ENCODE peak calls at places on chromosome 9, in five cellular contexts. A is GM10248, O is astrocyte of the spinal cord, H is type B pancreatic cell, P is BJ. F is an unnamed sample.

GRCh38 chr9:130017035-130017909 is 25.7 kb downstream of the FNBP1 start:
- DNase-seq in H (no peak), P (no peak), O (no peak), A (no peak), F (no peak)

GRCh38 chr9:114697951-114698351 is 16.0 kb upstream of the TEX48 start:
- DNase-seq in O (no peak), A (peak; percentile 39), H (no peak), P (no peak), F (no peak)

GRCh38 chr9:91764661-91765060 is 185.4 kb downstream of the ROR2 start:
- DNase-seq in O (no peak), P (no peak), H (no peak), A (no peak), F (no peak)

GRCh38 chr9:111743275-111743674 is 51.5 kb downstream of the SHOC1 start:
- DNase-seq in H (no peak), O (peak; percentile 61), P (no peak), A (no peak), F (no peak)

GRCh38 chr9:121979736-121980135 is 113.4 kb downstream of the TTLL11 start:
- DNase-seq in P (no peak), A (no peak), H (no peak), O (no peak), F (no peak)

GRCh38 chr9:87379300-87379699 is 118.4 kb upstream of the DAPK1 start:
- DNase-seq in A (no peak), P (no peak), O (no peak), H (no peak), F (no peak)

GRCh38 chr9:21708225-21708624 is 94.2 kb upstream of the MTAP start:
- DNase-seq in O (no peak), P (no peak), A (no peak), H (no peak), F (no peak)

GRCh38 chr9:35658144-35658893 is at the start of gene CCDC107:
- DNase-seq in A (peak; percentile 97), P (no peak), O (peak; percentile 88), H (peak; percentile 92), F (peak; percentile 85)

GRCh38 chr9:120481248-120481647 is 98.7 kb downstream of the CDK5RAP2 start:
- DNase-seq in H (no peak), O (no peak), P (no peak), A (no peak), F (no peak)

GRCh38 chr9:34991833-34992375 is 2.4 kb downstream of the DNAJB5 start:
- DNase-seq in O (peak; percentile 24), H (no peak), A (no peak), P (no peak), F (peak; percentile 27)

GRCh38 chr9:93321220-93321610 is 130.3 kb upstream of the FAM120A start:
- DNase-seq in H (no peak), O (no peak), A (no peak), P (no peak), F (no peak)

GRCh38 chr9:21519855-21520434 is 37.8 kb upstream of the IFNE start:
- DNase-seq in P (no peak), H (no peak), A (no peak), O (no peak), F (no peak)

GRCh38 chr9:120876842-120877240 is at the start of gene PHF19:
- DNase-seq in H (no peak), P (no peak), A (peak; percentile 57), O (peak; percentile 39), F (no peak)

GRCh38 chr9:6827370-6827949 is 69.7 kb downstream of the KDM4C start:
- DNase-seq in P (no peak), O (peak; percentile 60), A (peak; percentile 53), H (no peak), F (peak; percentile 45)

GRCh38 chr9:37944671-37945481 is 40.9 kb upstream of the SLC25A51 start:
- DNase-seq in O (peak; percentile 37), H (no peak), A (no peak), P (no peak), F (no peak)

GRCh38 chr9:121699271-121700164 is 48.1 kb downstream of the DAB2IP start:
- DNase-seq in A (peak; percentile 52), P (no peak), O (peak; percentile 52), H (no peak), F (peak; percentile 30)

GRCh38 chr9:36995927-36996471 is 38.1 kb downstream of the PAX5 start:
- DNase-seq in A (peak; percentile 68), H (no peak), O (peak; percentile 53), P (no peak), F (peak; percentile 54)

GRCh38 chr9:113505963-113506624 is 42.6 kb downstream of the RGS3 start:
- DNase-seq in P (no peak), H (no peak), A (no peak), O (no peak), F (no peak)

GRCh38 chr9:126989847-126990821 is 75.6 kb downstream of the RALGPS1 start:
- DNase-seq in H (no peak), O (peak; percentile 30), P (no peak), A (no peak), F (no peak)

GRCh38 chr9:132002827-132003704 is 76.6 kb downstream of the MED27 start:
- DNase-seq in O (peak; percentile 25), A (no peak), P (no peak), H (no peak), F (no peak)

GRCh38 chr9:70046274-70047070 is 2.8 kb downstream of the MAMDC2 start:
- DNase-seq in O (no peak), A (no peak), P (no peak), H (no peak), F (no peak)

GRCh38 chr9:89364664-89365531 is 46.6 kb downstream of the SECISBP2 start:
- DNase-seq in P (no peak), A (no peak), H (no peak), O (no peak), F (no peak)

GRCh38 chr9:8718121-8718725 is 918.6 kb upstream of the DMAC1 start:
- DNase-seq in P (no peak), A (no peak), H (no peak), O (peak; percentile 86), F (no peak)

GRCh38 chr9:5953743-5954707 is 61.4 kb downstream of the RANBP6 start:
- DNase-seq in A (no peak), O (no peak), P (no peak), H (no peak), F (no peak)

DNA sequence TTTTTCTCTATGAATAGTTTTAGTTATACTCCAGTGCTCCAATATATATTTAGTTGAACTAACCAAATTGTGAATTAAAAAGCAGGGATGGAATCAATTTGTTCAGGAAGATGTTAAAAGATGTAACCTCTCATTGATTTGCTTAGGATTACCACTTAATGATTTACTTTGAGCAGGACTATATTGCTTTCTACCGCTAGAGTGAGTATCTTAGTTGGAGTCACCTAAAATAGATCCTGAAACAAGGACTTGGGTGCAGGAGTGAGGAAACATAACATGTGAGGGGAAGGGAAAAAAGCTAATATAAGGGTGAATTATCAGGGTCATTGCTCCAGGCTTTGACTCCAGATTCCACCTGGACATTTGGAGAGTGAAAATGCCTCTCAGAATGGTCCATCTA is 2277.4 kb upstream of the C9orf72 start:
- DNase-seq in O (no peak), H (no peak), P (no peak), A (no peak), F (no peak)
- TF ChIP-seq CTCF in O (no peak), H (no peak), P (no peak), A (no peak), F (peak; percentile 11)

GRCh38 chr9:1050125-1050895 is at the start of gene DMRT2:
- DNase-seq in A (peak; percentile 64), P (no peak), O (peak; percentile 48), H (peak; percentile 93), F (peak; percentile 83)
- TF ChIP-seq CTCF in A (no peak), P (no peak), O (no peak), H (no peak), F (peak; percentile 16)

GRCh38 chr9:20269620-20270019 is 352.7 kb downstream of the MLLT3 start:
- DNase-seq in H (no peak), O (no peak), P (no peak), A (no peak), F (no peak)

GRCh38 chr9:20270176-20270575 is 352.1 kb downstream of the MLLT3 start:
- DNase-seq in P (no peak), O (no peak), A (no peak), H (no peak), F (no peak)

GRCh38 chr9:20276762-20277161 is 345.5 kb downstream of the MLLT3 start:
- DNase-seq in H (no peak), O (no peak), A (no peak), P (no peak), F (no peak)

GRCh38 chr9:20271107-20271506 is 351.2 kb downstream of the MLLT3 start:
- DNase-seq in P (no peak), H (no peak), O (no peak), A (no peak), F (no peak)

GRCh38 chr9:20271723-20272122 is 350.6 kb downstream of the MLLT3 start:
- DNase-seq in P (no peak), O (no peak), A (no peak), H (no peak), F (no peak)
- TF ChIP-seq CTCF in P (peak; percentile 12), O (no peak), A (no peak), H (peak; percentile 18), F (no peak)

GRCh38 chr9:109908459-109909390 is 128.7 kb downstream of the PALM2AKAP2 start:
- DNase-seq in O (peak; percentile 19), A (no peak), P (no peak), H (no peak), F (no peak)
- TF ChIP-seq CTCF in O (no peak), A (no peak), P (no peak), H (no peak), F (no peak)

GRCh38 chr9:18060304-18060934 is 413.5 kb upstream of the ADAMTSL1 start:
- DNase-seq in O (no peak), H (no peak), P (no peak), A (no peak), F (no peak)
- TF ChIP-seq CTCF in O (peak; percentile 29), H (peak; percentile 62), P (peak; percentile 17), A (peak; percentile 17), F (peak; percentile 47)

DNA sequence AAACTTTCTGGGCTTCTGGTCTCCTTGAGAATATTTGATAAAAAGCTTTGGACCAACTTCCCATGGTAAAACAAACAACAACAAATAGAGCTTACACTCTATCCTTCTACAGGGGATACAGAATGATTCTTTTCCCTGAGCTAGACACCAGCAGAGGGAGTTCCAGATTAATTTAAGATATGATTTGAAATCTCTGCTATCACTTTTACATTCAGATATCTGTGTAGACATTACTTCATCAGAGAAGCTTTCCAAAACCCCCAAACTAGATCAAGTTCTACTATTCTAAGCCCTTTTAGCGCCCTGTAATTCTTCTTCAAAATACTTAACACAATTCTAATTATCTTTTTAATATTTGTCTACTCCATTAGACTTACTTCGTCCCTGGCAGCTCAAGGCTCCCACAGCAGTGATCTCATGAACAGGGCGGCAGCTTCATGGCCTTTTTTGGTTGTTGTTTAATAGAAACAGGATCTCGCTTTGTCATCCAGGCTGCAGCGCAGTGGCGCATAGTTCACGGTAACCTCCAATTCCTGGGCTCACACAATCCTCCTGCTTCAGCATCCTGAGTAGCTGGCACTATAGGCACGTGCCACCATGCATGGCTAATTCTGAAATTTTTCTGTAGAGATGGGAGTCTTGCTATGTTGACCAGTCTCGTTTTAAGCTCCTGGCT is 938 bp upstream of the GALNT12 start:
- DNase-seq in A (no peak), P (no peak), O (no peak), H (no peak), F (no peak)
- TF ChIP-seq CTCF in A (no peak), P (peak; percentile 39), O (peak; percentile 32), H (peak; percentile 38), F (peak; percentile 12)